ENCODE peak calls at places on chromosomes 12 and 14, in four cellular contexts. One of them, this sample, is unnamed.

GRCh38 chr12:87001102-87001501 is 744.9 kb upstream of the MGAT4C start:
- DNase-seq in SK-N-SH: no peak
- DNase-seq in mucosa of gallbladder: no peak
- DNase-seq in stimulated activated CD4-positive, alpha-beta T cell treated with anti-CD3 and anti-CD28 coated beads, Interleukin-1b, Interleukin-23, amount 100 ng/mL, for 24 hours: no peak
- DNase-seq in this sample: no peak

GRCh38 chr12:117363953-117364486 is 2.6 kb upstream of the NOS1 start:
- DNase-seq in SK-N-SH: no peak
- DNase-seq in mucosa of gallbladder: no peak
- DNase-seq in stimulated activated CD4-positive, alpha-beta T cell treated with anti-CD3 and anti-CD28 coated beads, Interleukin-1b, Interleukin-23, amount 100 ng/mL, for 24 hours: no peak
- DNase-seq in this sample: no peak

GRCh38 chr14:99132821-99133562 is 139.0 kb downstream of the BCL11B start:
- DNase-seq in SK-N-SH: no peak
- DNase-seq in mucosa of gallbladder: peak
- DNase-seq in stimulated activated CD4-positive, alpha-beta T cell treated with anti-CD3 and anti-CD28 coated beads, Interleukin-1b, Interleukin-23, amount 100 ng/mL, for 24 hours: no peak
- DNase-seq in this sample: no peak

GRCh38 chr14:100406505-100407131 is 83.5 kb downstream of the SLC25A47 start:
- DNase-seq in SK-N-SH: no peak
- DNase-seq in mucosa of gallbladder: peak
- DNase-seq in stimulated activated CD4-positive, alpha-beta T cell treated with anti-CD3 and anti-CD28 coated beads, Interleukin-1b, Interleukin-23, amount 100 ng/mL, for 24 hours: no peak
- DNase-seq in this sample: no peak

GRCh38 chr14:90416649-90417237 is 19.9 kb downstream of the CALM1 start:
- DNase-seq in SK-N-SH: no peak
- DNase-seq in mucosa of gallbladder: no peak
- DNase-seq in stimulated activated CD4-positive, alpha-beta T cell treated with anti-CD3 and anti-CD28 coated beads, Interleukin-1b, Interleukin-23, amount 100 ng/mL, for 24 hours: no peak
- DNase-seq in this sample: no peak

GRCh38 chr14:74634481-74634880 is 22.4 kb upstream of the LTBP2 start:
- DNase-seq in SK-N-SH: no peak
- DNase-seq in mucosa of gallbladder: no peak
- DNase-seq in stimulated activated CD4-positive, alpha-beta T cell treated with anti-CD3 and anti-CD28 coated beads, Interleukin-1b, Interleukin-23, amount 100 ng/mL, for 24 hours: no peak
- DNase-seq in this sample: no peak

GRCh38 chr14:50711043-50711442 is 42.9 kb upstream of the SAV1 start:
- DNase-seq in SK-N-SH: no peak
- DNase-seq in mucosa of gallbladder: no peak
- DNase-seq in stimulated activated CD4-positive, alpha-beta T cell treated with anti-CD3 and anti-CD28 coated beads, Interleukin-1b, Interleukin-23, amount 100 ng/mL, for 24 hours: no peak
- DNase-seq in this sample: no peak

GRCh38 chr12:31868980-31869379 is 90.2 kb upstream of the RESF1 start:
- DNase-seq in SK-N-SH: peak
- DNase-seq in mucosa of gallbladder: peak
- DNase-seq in stimulated activated CD4-positive, alpha-beta T cell treated with anti-CD3 and anti-CD28 coated beads, Interleukin-1b, Interleukin-23, amount 100 ng/mL, for 24 hours: no peak
- DNase-seq in this sample: no peak

GRCh38 chr12:79549531-79550271 is 141.1 kb downstream of the PAWR start:
- DNase-seq in SK-N-SH: no peak
- DNase-seq in mucosa of gallbladder: no peak
- DNase-seq in stimulated activated CD4-positive, alpha-beta T cell treated with anti-CD3 and anti-CD28 coated beads, Interleukin-1b, Interleukin-23, amount 100 ng/mL, for 24 hours: no peak
- DNase-seq in this sample: no peak

GRCh38 chr14:104891664-104892500 is 26.8 kb downstream of the CEP170B start:
- DNase-seq in SK-N-SH: peak
- DNase-seq in mucosa of gallbladder: no peak
- DNase-seq in stimulated activated CD4-positive, alpha-beta T cell treated with anti-CD3 and anti-CD28 coated beads, Interleukin-1b, Interleukin-23, amount 100 ng/mL, for 24 hours: no peak
- DNase-seq in this sample: no peak

GRCh38 chr12:53233671-53234091 is 1.7 kb upstream of the RARG start:
- DNase-seq in SK-N-SH: no peak
- DNase-seq in mucosa of gallbladder: no peak
- DNase-seq in stimulated activated CD4-positive, alpha-beta T cell treated with anti-CD3 and anti-CD28 coated beads, Interleukin-1b, Interleukin-23, amount 100 ng/mL, for 24 hours: no peak
- DNase-seq in this sample: no peak

GRCh38 chr12:22971771-22972191 is 346.8 kb downstream of the ETNK1 start:
- DNase-seq in SK-N-SH: no peak
- DNase-seq in mucosa of gallbladder: no peak
- DNase-seq in stimulated activated CD4-positive, alpha-beta T cell treated with anti-CD3 and anti-CD28 coated beads, Interleukin-1b, Interleukin-23, amount 100 ng/mL, for 24 hours: no peak
- DNase-seq in this sample: no peak

GRCh38 chr12:16218934-16219718 is 58.4 kb downstream of the SLC15A5 start:
- DNase-seq in SK-N-SH: no peak
- DNase-seq in mucosa of gallbladder: no peak
- DNase-seq in stimulated activated CD4-positive, alpha-beta T cell treated with anti-CD3 and anti-CD28 coated beads, Interleukin-1b, Interleukin-23, amount 100 ng/mL, for 24 hours: no peak
- DNase-seq in this sample: no peak

GRCh38 chr14:61255968-61256367 is 25.2 kb downstream of the TMEM30B start:
- DNase-seq in SK-N-SH: no peak
- DNase-seq in mucosa of gallbladder: no peak
- DNase-seq in stimulated activated CD4-positive, alpha-beta T cell treated with anti-CD3 and anti-CD28 coated beads, Interleukin-1b, Interleukin-23, amount 100 ng/mL, for 24 hours: no peak
- DNase-seq in this sample: no peak

GRCh38 chr14:55129428-55130193 is 559 bp downstream of the LGALS3 start:
- DNase-seq in SK-N-SH: peak
- DNase-seq in mucosa of gallbladder: peak
- DNase-seq in stimulated activated CD4-positive, alpha-beta T cell treated with anti-CD3 and anti-CD28 coated beads, Interleukin-1b, Interleukin-23, amount 100 ng/mL, for 24 hours: no peak
- DNase-seq in this sample: no peak

GRCh38 chr14:66046035-66046434 is 440.1 kb upstream of the CCDC196 start:
- DNase-seq in SK-N-SH: no peak
- DNase-seq in mucosa of gallbladder: no peak
- DNase-seq in stimulated activated CD4-positive, alpha-beta T cell treated with anti-CD3 and anti-CD28 coated beads, Interleukin-1b, Interleukin-23, amount 100 ng/mL, for 24 hours: no peak
- DNase-seq in this sample: no peak